ENCODE peak calls at places on chromosomes 3 and 15, in six cellular contexts. K is transverse colon, M is A549, P is stomach, F is SK-N-SH, H is sigmoid colon. W is an unnamed sample.

GRCh38 chr3:188194327-188194726 is 40.4 kb downstream of the LPP start:
- DNase-seq in K (no peak), M (no peak), P (no peak), F (no peak), H (no peak), W (no peak)

GRCh38 chr3:195071011-195071728 is 199.8 kb downstream of the XXYLT1 start:
- DNase-seq in K (peak; percentile 5), M (no peak), P (peak; percentile 24), F (no peak), H (peak; percentile 30), W (no peak)

GRCh38 chr3:133437391-133438093 is 37.7 kb downstream of the BFSP2 start:
- DNase-seq in K (no peak), M (peak; percentile 68), P (no peak), F (peak; percentile 77), H (no peak), W (no peak)

GRCh38 chr3:197711973-197712707 is 24.6 kb downstream of the RUBCN start:
- DNase-seq in K (peak; percentile 87), M (peak; percentile 94), P (peak; percentile 77), F (peak; percentile 72), H (peak; percentile 96), W (peak; percentile 89)

GRCh38 chr3:179837374-179837773 is 184.5 kb downstream of the USP13 start:
- DNase-seq in K (no peak), M (no peak), P (no peak), F (no peak), H (no peak), W (no peak)

GRCh38 chr3:55434789-55435188 is 52.3 kb downstream of the WNT5A start:
- DNase-seq in K (peak; percentile 44), M (peak; percentile 18), P (no peak), F (peak; percentile 14), H (no peak), W (no peak)

GRCh38 chr3:142285057-142285666 is 59.8 kb upstream of the GK5 start:
- DNase-seq in K (no peak), M (no peak), P (no peak), F (no peak), H (no peak), W (no peak)

GRCh38 chr3:184740509-184741258 is 28.8 kb upstream of the MAGEF1 start:
- DNase-seq in K (no peak), M (no peak), P (peak; percentile 14), F (no peak), H (no peak), W (no peak)

GRCh38 chr3:99903844-99904243 is 86.2 kb downstream of the CMSS1 start:
- DNase-seq in K (no peak), M (no peak), P (no peak), F (peak; percentile 38), H (no peak), W (no peak)

GRCh38 chr3:106256249-106256957 is 387.6 kb upstream of the CBLB start:
- DNase-seq in K (no peak), M (no peak), P (no peak), F (no peak), H (no peak), W (no peak)

GRCh38 chr3:124360140-124360539 is 368.2 kb upstream of the ROPN1 start:
- DNase-seq in K (no peak), M (no peak), P (no peak), F (no peak), H (no peak), W (no peak)

GRCh38 chr3:4290272-4290893 is 12.8 kb upstream of the SETMAR start:
- DNase-seq in K (peak; percentile 22), M (peak; percentile 48), P (no peak), F (peak; percentile 32), H (no peak), W (peak; percentile 69)

GRCh38 chr3:171149717-171150116 is 123.2 kb upstream of the SLC2A2 start:
- DNase-seq in K (no peak), M (no peak), P (no peak), F (no peak), H (no peak), W (no peak)

GRCh38 chr3:106114220-106114619 is 245.4 kb upstream of the CBLB start:
- DNase-seq in K (no peak), M (peak; percentile 71), P (no peak), F (no peak), H (no peak), W (no peak)

GRCh38 chr3:171772427-171773056 is 37.7 kb downstream of the PLD1 start:
- DNase-seq in K (peak; percentile 61), M (peak; percentile 55), P (peak; percentile 60), F (peak; percentile 64), H (peak; percentile 68), W (peak; percentile 79)

GRCh38 chr3:8891774-8892173 is 71.5 kb downstream of the RAD18 start:
- DNase-seq in K (no peak), M (no peak), P (no peak), F (no peak), H (no peak), W (no peak)

GRCh38 chr15:71448688-71449114 is 333.4 kb downstream of the THSD4 start:
- DNase-seq in K (peak; percentile 22), M (peak; percentile 86), P (peak; percentile 60), F (peak; percentile 47), H (no peak), W (no peak)

GRCh38 chr15:40083756-40084101 is 24.9 kb downstream of the BMF start:
- DNase-seq in K (no peak), M (no peak), P (no peak), F (no peak), H (no peak), W (no peak)

GRCh38 chr3:55884491-55885285 is 397.6 kb upstream of the WNT5A start:
- DNase-seq in K (no peak), M (no peak), P (no peak), F (no peak), H (no peak), W (no peak)

GRCh38 chr3:171694888-171695287 is 115.4 kb downstream of the PLD1 start:
- DNase-seq in K (no peak), M (no peak), P (no peak), F (no peak), H (no peak), W (no peak)

GRCh38 chr3:124843068-124843467 is 44.1 kb downstream of the ITGB5 start:
- DNase-seq in K (no peak), M (no peak), P (no peak), F (no peak), H (no peak), W (no peak)

GRCh38 chr3:45026038-45026437 is at the start of gene CLEC3B:
- DNase-seq in K (peak; percentile 33), M (no peak), P (no peak), F (no peak), H (peak; percentile 80), W (no peak)

GRCh38 chr3:64331605-64332004 is 106.3 kb upstream of the PRICKLE2 start:
- DNase-seq in K (no peak), M (no peak), P (no peak), F (no peak), H (no peak), W (no peak)

GRCh38 chr3:193791041-193792032 is 198.3 kb downstream of the OPA1 start:
- DNase-seq in K (no peak), M (no peak), P (peak; percentile 60), F (no peak), H (no peak), W (no peak)

GRCh38 chr15:67100808-67101581 is 35.6 kb downstream of the SMAD3 start:
- DNase-seq in K (no peak), M (no peak), P (no peak), F (no peak), H (no peak), W (no peak)

GRCh38 chr15:94968133-94968532 is 736.8 kb downstream of the MCTP2 start:
- DNase-seq in K (no peak), M (no peak), P (no peak), F (no peak), H (no peak), W (no peak)

GRCh38 chr15:56798639-56799038 is 65.3 kb upstream of the ZNF280D start:
- DNase-seq in K (no peak), M (no peak), P (no peak), F (no peak), H (no peak), W (no peak)

GRCh38 chr3:81218023-81218422 is 543.4 kb downstream of the GBE1 start:
- DNase-seq in K (no peak), M (peak; percentile 19), P (no peak), F (peak; percentile 40), H (no peak), W (no peak)

GRCh38 chr3:57597240-57597972 is at the start of gene ARF4:
- DNase-seq in K (peak; percentile 100), M (peak; percentile 99), P (peak; percentile 99), F (peak; percentile 97), H (peak; percentile 100), W (peak; percentile 97)
- TF ChIP-seq EP300 in K (peak; percentile 62), M (no peak), P (no peak), F (no peak), H (no peak), W (peak; percentile 99)

GRCh38 chr15:62848631-62849050 is 193.9 kb upstream of the TPM1 start:
- DNase-seq in K (no peak), M (peak; percentile 74), P (no peak), F (no peak), H (peak; percentile 29), W (no peak)
- TF ChIP-seq CTCF in K (peak; percentile 11), M (peak; percentile 31), P (no peak), F (peak; percentile 24), H (no peak), W (no peak)

GRCh38 chr3:178170698-178171535 is 365.3 kb upstream of the KCNMB2 start:
- DNase-seq in K (no peak), M (peak; percentile 0), P (no peak), F (peak; percentile 39), H (no peak), W (peak; percentile 36)
- H3K4me3 ChIP-seq in K (no peak overlapping the region), M (no peak overlapping the region), P (no peak overlapping the region), F (no peak overlapping the region), H (no peak overlapping the region), W (no peak overlapping the region)

GRCh38 chr15:77291107-77291506 is 128.8 kb downstream of the PEAK1 start:
- DNase-seq in K (no peak), M (no peak), P (no peak), F (no peak), H (no peak), W (no peak)
- TF ChIP-seq EP300 in K (no peak), M (no peak), P (no peak), F (no peak), H (no peak), W (no peak)

GRCh38 chr3:169295912-169296311 is 367.6 kb downstream of the MECOM start:
- DNase-seq in K (no peak), M (no peak), P (no peak), F (no peak), H (no peak), W (no peak)

GRCh38 chr3:169297214-169297613 is 366.3 kb downstream of the MECOM start:
- DNase-seq in K (no peak), M (no peak), P (no peak), F (no peak), H (no peak), W (no peak)

GRCh38 chr3:169298247-169298992 is 365.1 kb downstream of the MECOM start:
- DNase-seq in K (peak; percentile 17), M (no peak), P (no peak), F (no peak), H (no peak), W (no peak)

GRCh38 chr3:169299129-169299528 is 364.4 kb downstream of the MECOM start:
- DNase-seq in K (peak; percentile 84), M (no peak), P (no peak), F (no peak), H (no peak), W (no peak)

GRCh38 chr3:169295126-169295525 is 368.4 kb downstream of the MECOM start:
- DNase-seq in K (no peak), M (peak; percentile 11), P (no peak), F (no peak), H (no peak), W (no peak)
- TF ChIP-seq CTCF in K (peak; percentile 72), M (peak; percentile 38), P (no peak), F (peak; percentile 66), H (peak; percentile 13), W (no peak)

W was measured in tibial nerve.